ENCODE peak calls at places on chromosome 15, in nine cellular contexts. A is T-helper 17 cell; S is activated CD8-positive, alpha-beta memory T cell treated with anti-CD3 and anti-CD28 coated beads for 48 hours; D is nephron progenitor cell; T is stromal cell of bone marrow; M is HCT116; P is neural progenitor cell; O is stomach; Y is renal cortical epithelial cell. E is an unnamed sample.

GRCh38 chr15:62254137-62254934 is 89.3 kb upstream of the C2CD4B start:
- DNase-seq in A (peak), D (peak), M (peak), Y (peak), P (peak), T (peak), S (peak), O (peak), E (no peak)

GRCh38 chr15:39770748-39771689 is 11.6 kb downstream of the FSIP1 start:
- DNase-seq in T (peak), Y (peak), P (no peak), D (no peak), O (no peak), M (no peak), A (no peak), S (no peak), E (peak)

GRCh38 chr15:49492834-49493233 is 69.8 kb downstream of the FGF7 start:
- DNase-seq in A (no peak), O (no peak), M (no peak), Y (peak), P (no peak), S (no peak), T (peak), D (no peak), E (peak)

GRCh38 chr15:58742424-58743160 is 6.9 kb downstream of the ADAM10 start:
- DNase-seq in O (no peak), A (no peak), D (no peak), T (peak), Y (peak), S (no peak), M (no peak), P (no peak), E (no peak)

GRCh38 chr15:66288796-66289195 is 4.6 kb upstream of the DIS3L start:
- DNase-seq in A (no peak), Y (no peak), O (no peak), P (no peak), M (no peak), D (no peak), S (no peak), T (no peak), E (no peak)

GRCh38 chr15:63374686-63375520 is 6.7 kb downstream of the CA12 start:
- DNase-seq in D (no peak), A (no peak), O (peak), M (no peak), P (no peak), Y (peak), T (peak), S (no peak), E (no peak)

GRCh38 chr15:54810031-54810430 is 386.7 kb downstream of the RSL24D1 start:
- DNase-seq in P (no peak), A (no peak), D (no peak), Y (no peak), M (no peak), O (no peak), T (no peak), S (no peak), E (no peak)

GRCh38 chr15:69704229-69704628 is 251.6 kb downstream of the RPLP1 start:
- DNase-seq in T (peak), Y (peak), M (no peak), O (no peak), S (no peak), D (no peak), P (no peak), A (no peak), E (no peak)